ENCODE peak calls at places on chromosomes 16 and 17, in six cellular contexts. X is NB4, A is prostate gland, S is fibroblast of the aortic adventitia, Z is AG09309, F is Karpas-422. U is an unnamed sample.

GRCh38 chr17:74391771-74392170 is 24.5 kb downstream of the GPR142 start:
- DNase-seq in F (no peak), X (peak), Z (no peak), A (no peak), S (no peak), U (no peak)

GRCh38 chr17:66287911-66288310 is 14.5 kb upstream of the PRKCA start:
- DNase-seq in S (no peak), A (no peak), F (no peak), Z (no peak), X (no peak), U (no peak)

GRCh38 chr17:57284984-57285646 is 28.8 kb downstream of the MSI2 start:
- DNase-seq in Z (no peak), F (no peak), X (peak), S (no peak), A (no peak), U (no peak)

GRCh38 chr17:64139542-64139941 is 9.6 kb upstream of the ERN1 start:
- DNase-seq in F (no peak), A (no peak), S (no peak), Z (no peak), X (no peak), U (no peak)

GRCh38 chr17:55737976-55738501 is 12.8 kb upstream of the PCTP start:
- DNase-seq in S (no peak), A (no peak), Z (no peak), X (no peak), F (no peak), U (no peak)

GRCh38 chr17:38898812-38899348 is 26.5 kb upstream of the LASP1NB start:
- DNase-seq in A (no peak), Z (no peak), X (peak), S (no peak), F (no peak), U (no peak)

GRCh38 chr17:65058615-65059014 is 2.1 kb upstream of the GNA13 start:
- DNase-seq in F (no peak), X (no peak), A (peak), Z (no peak), S (no peak), U (no peak)

GRCh38 chr17:47942568-47942967 is 1.2 kb downstream of the PNPO start:
- DNase-seq in F (no peak), S (no peak), A (no peak), Z (no peak), X (no peak), U (no peak)

GRCh38 chr17:61809816-61810392 is 53.4 kb downstream of the BRIP1 start:
- DNase-seq in F (no peak), A (no peak), X (peak), Z (no peak), S (peak), U (no peak)

GRCh38 chr17:31869031-31869430 is 10.0 kb upstream of the COPRS start:
- DNase-seq in A (no peak), Z (no peak), F (peak), X (no peak), S (no peak), U (no peak)

GRCh38 chr16:27761816-27762215 is 211.9 kb downstream of the KATNIP start:
- DNase-seq in A (no peak), S (no peak), F (no peak), X (peak), Z (no peak), U (no peak)

GRCh38 chr16:70656712-70657263 is 10.4 kb downstream of the IL34 start:
- DNase-seq in S (no peak), X (no peak), F (no peak), Z (no peak), A (no peak), U (no peak)

GRCh38 chr17:28902819-28903545 is at the start of gene DHRS13:
- DNase-seq in X (peak), F (peak), Z (no peak), S (peak), A (peak), U (peak)

GRCh38 chr17:73711184-73711583 is 66.9 kb upstream of the SDK2 start:
- DNase-seq in X (peak), F (peak), Z (no peak), S (no peak), A (no peak), U (no peak)

GRCh38 chr16:86117235-86117634 is 218.3 kb downstream of the IRF8 start:
- DNase-seq in F (no peak), X (no peak), A (no peak), S (no peak), Z (no peak), U (no peak)

GRCh38 chr17:846901-847777 is 65.0 kb downstream of the MRM3 start:
- DNase-seq in X (no peak), S (peak), F (no peak), A (peak), Z (no peak), U (no peak)
- H3K4me3 ChIP-seq in X (no peak), S (no peak), F (no peak), A (peak), Z (no peak), U (peak)

DNA sequence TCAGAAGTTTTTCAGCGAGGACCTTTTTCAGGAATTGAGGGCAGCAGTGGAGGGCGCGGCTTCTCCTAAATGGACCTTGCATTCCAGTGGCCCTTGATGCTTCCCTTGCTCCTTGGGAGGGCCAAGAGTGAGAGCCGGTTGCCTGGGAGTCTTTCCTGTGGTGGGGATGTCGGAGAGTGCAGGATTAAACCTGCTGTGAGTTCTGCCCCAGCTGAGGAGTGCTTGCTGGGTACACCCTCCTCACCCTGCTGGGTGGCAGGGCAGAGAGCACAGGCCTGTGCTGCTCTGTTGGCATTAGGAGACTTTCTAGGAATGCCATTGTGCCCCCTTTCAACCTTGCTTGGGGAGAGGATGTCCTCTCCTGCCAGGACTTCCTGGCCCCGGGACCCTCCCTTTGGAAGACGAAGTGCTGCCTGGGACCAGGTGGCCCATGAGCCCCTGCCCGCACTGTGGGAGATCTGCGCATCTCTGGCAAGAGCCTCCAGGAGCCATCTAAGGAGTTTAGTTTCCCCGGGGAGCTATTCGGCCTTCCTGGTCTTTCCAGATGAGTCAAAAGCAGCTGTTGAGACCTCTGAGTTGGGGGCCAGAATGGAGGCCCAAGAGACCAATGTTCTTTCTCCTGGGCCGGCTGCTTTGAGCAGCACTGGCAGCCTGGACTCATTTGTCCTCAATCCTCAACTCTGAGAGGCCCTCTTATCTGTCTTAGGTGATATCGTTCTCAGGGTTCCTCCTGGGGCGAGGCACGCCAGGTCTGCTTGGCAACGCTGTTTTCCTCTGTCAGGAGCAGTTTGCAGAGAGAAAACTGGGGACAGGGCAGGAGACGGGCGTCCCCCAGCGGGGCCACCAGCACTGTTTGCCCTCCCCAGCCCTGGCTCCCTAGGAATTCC is 5.6 kb downstream of the LLGL2 start:
- DNase-seq in F (no peak), A (no peak), X (no peak), Z (no peak), S (no peak), U (no peak)
- H3K4me3 ChIP-seq in F (no peak), A (no peak), X (no peak), Z (no peak), S (no peak), U (no peak)

GRCh38 chr17:75477493-75477862 is 21.0 kb downstream of the TMEM94 start:
- DNase-seq in Z (no peak), S (no peak), A (no peak), X (no peak), F (no peak), U (no peak)

GRCh38 chr17:75478508-75478907 is 22.1 kb downstream of the TMEM94 start:
- DNase-seq in F (no peak), A (no peak), S (no peak), X (no peak), Z (no peak), U (no peak)

GRCh38 chr17:75476274-75476673 is 19.8 kb downstream of the TMEM94 start:
- DNase-seq in X (no peak), F (no peak), Z (no peak), S (peak), A (no peak), U (no peak)

GRCh38 chr17:75475851-75476250 is 19.4 kb downstream of the TMEM94 start:
- DNase-seq in X (no peak), Z (no peak), A (no peak), S (peak), F (no peak), U (no peak)

GRCh38 chr17:75476752-75477492 is 20.5 kb downstream of the TMEM94 start:
- DNase-seq in A (no peak), Z (no peak), X (no peak), F (no peak), S (no peak), U (no peak)
- H3K4me3 ChIP-seq in A (no peak), Z (no peak), X (no peak), F (no peak), S (no peak), U (peak)

DNA sequence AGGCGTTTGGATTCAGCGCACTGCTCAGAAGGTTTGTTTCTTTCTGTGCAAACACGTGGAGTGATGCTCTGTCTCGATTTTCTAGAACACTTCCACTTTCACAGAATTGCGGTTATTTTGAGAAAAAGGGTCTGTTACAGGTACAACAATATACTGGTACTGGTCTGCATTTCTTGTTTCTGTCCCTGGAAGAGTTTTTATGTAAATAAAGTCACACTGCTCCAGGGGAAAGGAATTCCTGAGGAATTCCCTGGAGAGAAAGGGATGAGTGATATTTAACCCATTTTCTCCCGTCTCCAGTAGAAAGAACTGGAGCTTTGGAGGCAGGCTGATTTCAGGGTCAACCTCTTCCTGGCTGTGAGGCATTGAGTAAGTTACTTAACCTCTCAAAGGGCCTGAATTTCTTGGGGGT is 16.2 kb upstream of the RMI2 start:
- DNase-seq in A (no peak), Z (no peak), X (no peak), S (no peak), F (peak), U (no peak)
- H3K4me3 ChIP-seq in A (no peak), Z (peak), X (no peak), S (no peak), F (peak), U (no peak)

GRCh38 chr17:50266384-50267073 is 7.7 kb upstream of the TMEM92 start:
- DNase-seq in X (no peak), F (no peak), S (peak), Z (peak), A (peak), U (no peak)
- H3K4me3 ChIP-seq in X (no peak), F (no peak), S (peak), Z (peak), A (no peak), U (no peak)

GRCh38 chr17:83008526-83008925 is 70.9 kb upstream of the METRNL start:
- DNase-seq in X (no peak), F (no peak), A (no peak), S (no peak), Z (no peak), U (peak)
- H3K4me3 ChIP-seq in X (no peak), F (no peak), A (no peak), S (no peak), Z (no peak), U (no peak)

GRCh38 chr17:80491478-80492342 is 15.3 kb upstream of the NPTX1 start:
- DNase-seq in X (no peak), F (no peak), S (no peak), Z (no peak), A (no peak), U (no peak)
- H3K4me3 ChIP-seq in X (no peak), F (no peak), S (no peak), Z (no peak), A (no peak), U (no peak)

GRCh38 chr16:29877266-29877961 is 14.4 kb upstream of the CDIPT start:
- DNase-seq in X (peak), A (no peak), F (peak), S (no peak), Z (no peak), U (no peak)
- H3K4me3 ChIP-seq in X (no peak), A (no peak), F (no peak), S (no peak), Z (no peak), U (no peak)

DNA sequence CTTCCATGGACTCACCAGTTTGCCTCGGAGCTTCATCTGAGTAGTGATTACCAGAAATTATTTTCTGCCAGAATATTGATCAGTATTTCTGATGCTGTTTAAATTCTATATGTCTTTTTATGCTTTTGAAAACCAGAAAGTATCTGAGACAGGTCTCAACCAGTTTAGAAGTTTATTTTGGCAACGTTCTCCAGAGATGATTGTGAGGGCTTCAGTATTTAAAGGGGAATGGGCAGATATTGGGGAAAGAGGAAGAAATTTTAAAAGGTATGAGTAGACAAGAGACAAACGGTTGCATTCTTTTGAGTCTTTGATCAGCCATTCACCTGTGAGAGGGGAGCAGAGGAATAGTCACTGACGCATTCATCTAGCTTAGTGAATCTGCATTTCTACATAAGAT is 44.4 kb upstream of the ABCC11 start:
- DNase-seq in S (no peak), Z (no peak), F (no peak), X (no peak), A (no peak), U (no peak)
- H3K4me3 ChIP-seq in S (no peak), Z (no peak), F (no peak), X (no peak), A (no peak), U (no peak)

U was measured in esophagus muscularis mucosa.